ENCODE peak calls at places on chromosome 2, in seven cellular contexts. H is SK-N-SH, Q is GM12891, M is HepG2, S is H1, O is GM12878, F is K562. T is an unnamed sample.

GRCh38 chr2:224572338-224572737 is 12.8 kb downstream of the CUL3 start:
- DNase-seq in H (no peak), Q (no peak), M (no peak), S (no peak), O (no peak), F (no peak), T (no peak)

GRCh38 chr2:120662746-120663145 is 72.9 kb upstream of the GLI2 start:
- DNase-seq in H (no peak), Q (no peak), M (no peak), S (no peak), O (no peak), F (no peak), T (no peak)

GRCh38 chr2:38215993-38216392 is 140.0 kb upstream of the CYP1B1 start:
- DNase-seq in H (no peak), Q (no peak), M (no peak), S (no peak), O (no peak), F (no peak), T (no peak)

GRCh38 chr2:25558262-25558661 is 115.1 kb downstream of the DTNB start:
- DNase-seq in H (no peak), Q (peak), M (no peak), S (no peak), O (peak), F (no peak), T (peak)

GRCh38 chr2:109456776-109457175 is 157.0 kb downstream of the SEPTIN10 start:
- DNase-seq in H (no peak), Q (no peak), M (no peak), S (no peak), O (no peak), F (no peak), T (no peak)

GRCh38 chr2:64823794-64824193 is 165.4 kb upstream of the SLC1A4 start:
- DNase-seq in H (no peak), Q (no peak), M (no peak), S (no peak), O (no peak), F (no peak), T (no peak)

GRCh38 chr2:187252063-187252462 is 196.0 kb downstream of the CALCRL start:
- DNase-seq in H (no peak), Q (no peak), M (no peak), S (no peak), O (no peak), F (no peak), T (no peak)

GRCh38 chr2:109448946-109449788 is 164.6 kb downstream of the SEPTIN10 start:
- DNase-seq in H (peak), Q (no peak), M (no peak), S (no peak), O (no peak), F (no peak), T (no peak)

GRCh38 chr2:18626958-18627650 is 37.7 kb upstream of the NT5C1B start:
- DNase-seq in H (no peak), Q (no peak), M (no peak), S (no peak), O (no peak), F (no peak), T (no peak)

GRCh38 chr2:9354318-9354717 is 69.0 kb downstream of the ITGB1BP1 start:
- DNase-seq in H (no peak), Q (no peak), M (no peak), S (no peak), O (no peak), F (no peak), T (no peak)

GRCh38 chr2:105919826-105920225 is 175.1 kb downstream of the NCK2 start:
- DNase-seq in H (no peak), Q (no peak), M (peak), S (peak), O (no peak), F (peak), T (no peak)

DNA sequence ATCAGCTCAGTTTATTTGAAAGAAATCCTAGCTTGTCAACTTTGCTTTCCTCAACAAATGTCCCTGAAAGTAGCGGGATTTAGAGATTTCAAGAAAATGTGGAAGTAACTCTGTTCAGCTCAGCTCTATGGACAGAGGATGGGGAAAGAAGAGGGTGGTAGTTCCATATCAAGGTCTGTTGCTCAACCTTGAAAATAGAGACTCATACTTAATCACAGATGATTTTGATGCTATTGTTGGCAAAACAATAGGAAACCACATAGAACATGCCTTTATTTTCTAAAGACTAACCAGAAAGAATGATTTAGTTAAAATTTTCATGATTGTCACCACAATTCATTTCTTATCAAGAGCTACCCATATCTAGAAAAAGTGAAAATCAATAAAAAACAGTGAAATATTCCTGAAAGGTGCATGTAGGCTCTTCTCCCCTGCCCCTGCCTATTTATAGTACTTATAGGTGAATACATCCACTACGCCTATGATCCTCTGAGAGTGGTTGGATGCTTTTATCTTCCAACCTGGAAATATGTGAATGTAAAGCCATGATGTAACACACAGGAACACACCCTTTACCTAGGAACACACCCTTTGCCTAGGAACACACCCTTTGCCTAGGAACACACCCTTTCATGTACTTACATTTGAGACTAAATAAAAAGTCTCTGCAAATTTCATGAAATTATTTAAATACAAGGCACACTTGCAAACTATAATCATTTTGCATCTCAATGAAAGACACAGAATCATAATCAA is 65.8 kb downstream of the ETAA1 start:
- DNase-seq in H (no peak), Q (no peak), M (no peak), S (no peak), O (no peak), F (no peak), T (no peak)
- TF ChIP-seq TAF1 in H (no peak), Q (no peak), M (no peak), S (no peak), O (no peak), F (no peak), T (no peak)

GRCh38 chr2:69977208-69977607 is 15.8 kb upstream of the ASPRV1 start:
- DNase-seq in H (no peak), Q (no peak), M (no peak), S (no peak), O (no peak), F (no peak), T (no peak)

GRCh38 chr2:69980408-69980807 is 19.0 kb upstream of the ASPRV1 start:
- DNase-seq in H (no peak), Q (no peak), M (no peak), S (no peak), O (no peak), F (no peak), T (no peak)

GRCh38 chr2:69975853-69976462 is 14.5 kb upstream of the ASPRV1 start:
- DNase-seq in H (no peak), Q (no peak), M (peak), S (no peak), O (no peak), F (peak), T (no peak)

GRCh38 chr2:69979902-69980301 is 18.5 kb upstream of the ASPRV1 start:
- DNase-seq in H (no peak), Q (no peak), M (no peak), S (no peak), O (no peak), F (no peak), T (no peak)

GRCh38 chr2:69978157-69978904 is 16.9 kb upstream of the ASPRV1 start:
- DNase-seq in H (no peak), Q (no peak), M (no peak), S (no peak), O (no peak), F (peak), T (no peak)
- TF ChIP-seq POLR2AphosphoS5 in H (no peak), Q (no peak), M (no peak), S (no peak), O (no peak), F (peak), T (no peak)

GRCh38 chr2:57160976-57161375 is 885.6 kb upstream of the VRK2 start:
- DNase-seq in H (no peak), Q (no peak), M (no peak), S (no peak), O (no peak), F (no peak), T (no peak)
- TF ChIP-seq TAF1 in H (no peak), Q (no peak), M (no peak), S (no peak), O (no peak), F (no peak), T (no peak)

GRCh38 chr2:203721770-203722169 is 15.3 kb downstream of the CD28 start:
- DNase-seq in H (no peak), Q (no peak), M (no peak), S (peak), O (no peak), F (no peak), T (no peak)

GRCh38 chr2:203718087-203718486 is 11.6 kb downstream of the CD28 start:
- DNase-seq in H (no peak), Q (no peak), M (no peak), S (no peak), O (peak), F (peak), T (no peak)

GRCh38 chr2:203719456-203719855 is 13.0 kb downstream of the CD28 start:
- DNase-seq in H (no peak), Q (no peak), M (no peak), S (no peak), O (no peak), F (no peak), T (no peak)

GRCh38 chr2:203720922-203721672 is 14.7 kb downstream of the CD28 start:
- DNase-seq in H (no peak), Q (no peak), M (peak), S (peak), O (no peak), F (no peak), T (no peak)

DNA sequence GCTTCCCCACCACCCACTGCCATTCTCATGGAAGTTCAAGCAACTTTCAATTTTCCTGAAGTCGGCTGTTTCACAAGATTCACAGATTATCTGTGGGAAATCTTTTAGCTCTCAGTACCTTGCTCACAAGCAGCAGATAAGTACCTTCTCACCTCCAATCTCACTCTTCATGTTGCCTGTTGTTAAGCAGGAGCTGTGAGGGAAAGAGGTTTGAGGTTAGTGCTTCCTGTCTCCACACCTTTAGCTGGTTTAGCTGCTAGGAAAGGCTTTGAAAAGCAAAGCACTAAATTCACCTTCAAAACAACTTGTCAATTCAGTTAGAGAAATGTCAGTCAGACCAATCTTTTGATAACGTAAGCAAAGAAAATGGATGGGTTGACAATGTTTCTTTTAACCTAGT is 13.6 kb downstream of the CD28 start:
- DNase-seq in H (no peak), Q (no peak), M (no peak), S (no peak), O (no peak), F (no peak), T (no peak)
- TF ChIP-seq POLR2AphosphoS5 in H (no peak), Q (no peak), M (no peak), S (no peak), O (no peak), F (no peak), T (no peak)

GRCh38 chr2:241817126-241817820 is 8.3 kb downstream of the NEU4 start:
- DNase-seq in H (no peak), Q (peak), M (no peak), S (no peak), O (no peak), F (no peak), T (no peak)
- TF ChIP-seq TAF1 in H (no peak), Q (no peak), M (no peak), S (no peak), O (no peak), F (no peak), T (no peak)

DNA sequence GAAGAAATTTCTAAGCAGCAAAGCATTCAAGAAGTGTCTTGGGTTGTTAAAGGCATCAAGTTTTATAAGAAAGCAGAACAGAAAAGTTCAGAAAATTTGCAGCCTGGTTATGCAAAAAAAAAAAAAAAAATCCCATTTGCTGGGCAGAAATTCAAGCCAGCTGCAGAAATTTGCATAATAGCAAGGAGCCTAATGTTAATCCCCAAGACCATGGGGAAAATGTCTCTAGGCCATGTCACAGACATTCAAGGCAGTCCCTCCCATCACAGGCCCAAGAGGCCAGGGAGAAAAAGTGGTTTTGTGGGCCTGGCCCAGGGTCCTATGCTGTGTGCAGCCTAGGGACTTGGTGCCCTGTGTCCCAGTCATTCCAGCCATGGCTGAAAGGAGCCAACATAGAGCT is 269.0 kb upstream of the SLC39A10 start:
- DNase-seq in H (no peak), Q (no peak), M (no peak), S (no peak), O (no peak), F (no peak), T (no peak)
- TF ChIP-seq POLR2AphosphoS5 in H (no peak), Q (no peak), M (no peak), S (no peak), O (no peak), F (no peak), T (no peak)

DNA sequence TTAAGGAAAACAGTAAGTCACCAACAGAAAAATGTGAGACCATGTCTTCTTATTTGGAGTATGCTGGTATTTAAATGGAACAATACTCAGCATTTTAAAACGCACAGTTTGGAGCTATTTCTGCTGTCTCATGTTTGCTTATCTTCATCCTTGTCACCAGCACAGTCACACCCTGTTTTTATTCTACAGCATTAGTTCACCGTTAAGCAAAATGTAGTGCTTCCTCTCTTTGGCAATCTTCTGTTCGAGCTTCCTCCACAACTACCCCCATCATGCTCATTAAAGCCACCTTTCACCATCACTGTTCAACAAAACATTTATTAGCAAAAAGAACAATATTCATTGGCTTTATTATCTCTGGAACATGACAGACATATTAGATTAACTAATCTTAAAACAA is 64.0 kb downstream of the SLC40A1 start:
- DNase-seq in H (no peak), Q (no peak), M (no peak), S (no peak), O (no peak), F (peak), T (no peak)
- TF ChIP-seq TAF1 in H (no peak), Q (no peak), M (no peak), S (no peak), O (no peak), F (no peak), T (no peak)

DNA sequence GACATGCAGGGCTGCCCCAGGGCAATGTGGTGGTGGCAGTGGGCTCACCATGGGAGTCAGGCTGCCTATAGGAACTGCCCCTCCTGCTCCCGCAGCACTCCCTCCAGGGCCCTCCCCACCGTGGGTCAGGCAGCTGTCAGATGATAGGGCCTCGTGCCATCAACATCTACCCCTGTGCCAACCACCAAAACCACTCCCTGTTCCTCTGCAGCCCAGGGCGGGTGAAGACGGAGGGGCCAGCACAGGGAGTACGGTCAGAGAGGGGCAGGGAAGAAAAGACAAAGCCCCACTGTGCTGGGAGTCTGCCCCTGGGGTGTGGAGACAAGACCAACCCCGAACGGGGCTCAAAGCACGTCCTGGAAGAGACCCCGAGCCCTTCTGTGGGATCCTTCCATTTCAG is 97.4 kb downstream of the TNS1 start:
- DNase-seq in H (no peak), Q (no peak), M (no peak), S (no peak), O (no peak), F (no peak), T (no peak)
- TF ChIP-seq POLR2AphosphoS5 in H (no peak), Q (no peak), M (no peak), S (no peak), O (no peak), F (no peak), T (no peak)

DNA sequence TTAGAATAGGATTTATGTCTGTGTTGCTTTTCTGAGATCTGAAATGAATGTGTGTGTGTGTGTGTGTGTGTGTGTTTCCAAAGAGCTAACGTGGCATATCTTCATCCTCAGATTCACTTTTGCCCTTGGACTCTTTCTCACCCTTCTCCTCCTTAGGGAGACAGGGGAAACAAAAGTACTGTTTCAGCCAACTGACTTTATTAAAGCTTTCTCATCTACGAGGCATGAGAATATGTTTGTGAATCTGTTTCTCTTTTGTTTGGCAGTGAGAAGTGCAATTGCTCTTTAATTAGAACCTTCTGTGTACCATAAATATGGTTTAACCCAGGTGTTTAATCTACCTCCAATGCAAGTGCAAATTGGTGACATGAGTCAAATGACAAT is 186.5 kb upstream of the COL3A1 start:
- DNase-seq in H (no peak), Q (no peak), M (no peak), S (no peak), O (no peak), F (no peak), T (no peak)
- TF ChIP-seq TAF1 in H (no peak), Q (no peak), M (no peak), S (no peak), O (no peak), F (no peak), T (no peak)

GRCh38 chr2:172102858-172103359 is at the start of gene DLX2:
- DNase-seq in H (peak), Q (peak), M (peak), S (peak), O (no peak), F (peak), T (peak)
- TF ChIP-seq POLR2AphosphoS5 in H (no peak), Q (no peak), M (peak), S (no peak), O (no peak), F (peak), T (no peak)